ENCODE peak calls at places on chromosomes 3 and 15, in six cellular contexts. N, J, W, E, M and S are unnamed samples.

GRCh38 chr3:137066092-137066491 is 108.3 kb downstream of the IL20RB start:
- DNase-seq in N (no peak), J (no peak), W (no peak), E (no peak), M (no peak), S (no peak)

GRCh38 chr3:122102191-122102935 is 47.2 kb downstream of the CD86 start:
- DNase-seq in N (no peak), J (no peak), W (no peak), E (no peak), M (no peak), S (no peak)

GRCh38 chr3:82294609-82295008 is 533.2 kb upstream of the GBE1 start:
- DNase-seq in N (peak; percentile 67), J (no peak), W (no peak), E (no peak), M (no peak), S (no peak)

GRCh38 chr3:60584250-60584649 is 667.0 kb downstream of the FHIT start:
- DNase-seq in N (no peak), J (no peak), W (no peak), E (no peak), M (peak; percentile 87), S (no peak)

GRCh38 chr3:121735047-121735696 is 14.4 kb downstream of the GOLGB1 start:
- DNase-seq in N (no peak), J (no peak), W (no peak), E (no peak), M (peak; percentile 47), S (no peak)

GRCh38 chr3:45137656-45138181 is 8.5 kb downstream of the CDCP1 start:
- DNase-seq in N (no peak), J (no peak), W (no peak), E (no peak), M (peak; percentile 34), S (no peak)

GRCh38 chr15:44130778-44131177 is 64.3 kb downstream of the FRMD5 start:
- DNase-seq in N (peak; percentile 12), J (no peak), W (no peak), E (no peak), M (no peak), S (no peak)

GRCh38 chr15:47773163-47773562 is 55.9 kb downstream of the SEMA6D start:
- DNase-seq in N (no peak), J (no peak), W (no peak), E (no peak), M (peak; percentile 5), S (no peak)

GRCh38 chr3:4732974-4733373 is 239.8 kb downstream of the ITPR1 start:
- DNase-seq in N (no peak), J (no peak), W (no peak), E (no peak), M (no peak), S (no peak)

GRCh38 chr3:133211449-133211848 is 173.3 kb downstream of the TMEM108 start:
- DNase-seq in N (peak; percentile 72), J (no peak), W (no peak), E (peak; percentile 25), M (peak; percentile 27), S (no peak)

GRCh38 chr15:45705510-45706473 is 71.0 kb downstream of the SQOR start:
- DNase-seq in N (peak; percentile 82), J (peak; percentile 74), W (peak; percentile 78), E (peak; percentile 77), M (peak; percentile 59), S (peak; percentile 70)

GRCh38 chr3:177284383-177284881 is 87.2 kb upstream of the TBL1XR1 start:
- DNase-seq in N (no peak), J (no peak), W (no peak), E (peak; percentile 3), M (peak; percentile 45), S (no peak)

GRCh38 chr3:119257111-119257510 is 16.4 kb upstream of the B4GALT4 start:
- DNase-seq in N (no peak), J (no peak), W (no peak), E (no peak), M (no peak), S (no peak)
- H3K27ac ChIP-seq in N (no peak overlapping the region), J (no peak overlapping the region), W (no peak overlapping the region), E (no peak overlapping the region), M (no peak overlapping the region), S (no peak overlapping the region)

DNA sequence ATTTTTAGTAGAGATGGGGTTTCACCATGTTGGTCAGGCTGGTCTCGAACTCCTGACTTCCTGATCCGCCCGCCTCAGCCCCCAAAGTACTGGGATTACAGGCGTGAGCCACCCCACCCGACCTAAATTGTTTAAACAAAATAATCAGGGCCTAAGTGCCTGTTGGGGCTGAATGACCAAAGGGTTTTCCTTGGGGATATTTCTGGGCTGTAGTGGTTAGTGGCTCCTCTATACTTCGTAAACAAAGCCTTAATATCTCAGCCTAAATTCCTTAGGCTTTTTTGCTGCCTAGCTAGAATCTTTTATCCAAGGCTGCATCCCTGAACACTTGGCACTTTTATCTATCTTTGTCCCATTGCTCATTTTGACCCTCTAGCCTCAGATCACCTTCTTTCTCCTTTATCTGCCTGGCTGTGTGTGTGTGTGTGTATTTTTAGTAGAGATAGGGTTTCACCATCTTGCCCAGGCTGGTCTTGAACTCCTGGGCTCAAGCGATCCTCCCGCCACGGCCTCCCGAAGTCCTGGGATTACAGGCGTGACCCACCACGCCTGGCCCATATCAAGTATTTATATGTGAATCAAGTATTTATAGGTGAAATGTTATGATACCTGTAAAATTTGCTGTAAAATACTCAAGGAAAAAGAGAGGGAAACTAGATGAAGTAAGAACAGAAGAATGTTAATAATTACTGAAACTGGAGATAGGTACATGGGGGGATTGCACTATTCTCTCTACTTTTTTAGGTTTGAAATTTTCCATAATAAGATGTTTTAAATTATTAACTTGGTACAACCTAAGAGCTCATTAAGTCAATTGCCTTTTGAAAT is 1.8 kb downstream of the NUSAP1 start:
- DNase-seq in N (no peak), J (no peak), W (peak; percentile 45), E (no peak), M (no peak), S (no peak)
- H3K4me3 ChIP-seq in N (peak overlapping the region; percentile 92), J (no peak overlapping the region), W (no peak overlapping the region), E (no peak overlapping the region), M (no peak overlapping the region), S (no peak overlapping the region)

GRCh38 chr3:101779047-101779807 is at the start of gene NXPE3:
- DNase-seq in N (peak; percentile 93), J (peak; percentile 93), W (peak; percentile 95), E (peak; percentile 76), M (peak; percentile 72), S (peak; percentile 92)
- H3K27ac ChIP-seq in N (peak within 1 kb of the TSS; percentile 91), J (peak within 1 kb of the TSS; percentile 89), W (peak within 1 kb of the TSS; percentile 73), E (peak within 1 kb of the TSS; percentile 34), M (peak within 1 kb of the TSS; percentile 40), S (peak within 1 kb of the TSS; percentile 60)

GRCh38 chr3:111594781-111595180 is 365 bp downstream of the ZBED2 start:
- DNase-seq in N (no peak), J (no peak), W (no peak), E (no peak), M (no peak), S (no peak)
- H3K4me3 ChIP-seq in N (no peak overlapping the region), J (no peak overlapping the region), W (no peak overlapping the region), E (no peak overlapping the region), M (no peak overlapping the region), S (no peak overlapping the region)

GRCh38 chr3:154538566-154539360 is 108.8 kb upstream of the GPR149 start:
- DNase-seq in N (no peak), J (no peak), W (no peak), E (no peak), M (no peak), S (no peak)
- H3K27ac ChIP-seq in N (no peak overlapping the region), J (no peak overlapping the region), W (no peak overlapping the region), E (no peak overlapping the region), M (no peak overlapping the region), S (no peak overlapping the region)

GRCh38 chr15:96054029-96054428 is 276.5 kb upstream of the NR2F2 start:
- DNase-seq in N (no peak), J (no peak), W (no peak), E (no peak), M (no peak), S (no peak)

GRCh38 chr15:96052572-96053038 is 277.9 kb upstream of the NR2F2 start:
- DNase-seq in N (no peak), J (no peak), W (no peak), E (no peak), M (no peak), S (no peak)

GRCh38 chr15:96051598-96051997 is 278.9 kb upstream of the NR2F2 start:
- DNase-seq in N (no peak), J (no peak), W (no peak), E (no peak), M (no peak), S (no peak)

GRCh38 chr15:96053039-96054021 is 277.2 kb upstream of the NR2F2 start:
- DNase-seq in N (peak; percentile 39), J (peak; percentile 62), W (no peak), E (no peak), M (peak; percentile 38), S (peak; percentile 76)

DNA sequence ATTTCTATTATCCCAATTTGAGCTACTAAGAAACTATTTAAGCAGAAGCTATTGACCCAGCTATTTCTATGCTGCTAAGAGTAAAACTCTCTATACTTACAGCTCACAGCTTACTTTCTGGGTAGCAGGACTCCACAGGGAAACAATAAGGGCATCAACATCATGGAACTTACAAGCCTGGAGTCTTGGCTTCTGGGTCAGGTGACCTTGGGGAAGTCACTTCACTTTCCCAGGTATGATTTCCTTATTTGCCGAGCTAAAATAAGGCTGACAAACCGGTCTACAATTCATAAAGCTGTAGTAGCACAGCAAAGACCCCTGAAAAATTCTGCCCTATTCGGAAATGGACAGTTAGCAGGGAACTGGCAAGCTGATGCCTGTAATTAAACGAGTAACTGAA is 278.3 kb upstream of the NR2F2 start:
- DNase-seq in N (no peak), J (no peak), W (no peak), E (no peak), M (no peak), S (no peak)
- H3K4me3 ChIP-seq in N (no peak overlapping the region), J (no peak overlapping the region), W (no peak overlapping the region), E (no peak overlapping the region), M (no peak overlapping the region), S (no peak overlapping the region)

DNA sequence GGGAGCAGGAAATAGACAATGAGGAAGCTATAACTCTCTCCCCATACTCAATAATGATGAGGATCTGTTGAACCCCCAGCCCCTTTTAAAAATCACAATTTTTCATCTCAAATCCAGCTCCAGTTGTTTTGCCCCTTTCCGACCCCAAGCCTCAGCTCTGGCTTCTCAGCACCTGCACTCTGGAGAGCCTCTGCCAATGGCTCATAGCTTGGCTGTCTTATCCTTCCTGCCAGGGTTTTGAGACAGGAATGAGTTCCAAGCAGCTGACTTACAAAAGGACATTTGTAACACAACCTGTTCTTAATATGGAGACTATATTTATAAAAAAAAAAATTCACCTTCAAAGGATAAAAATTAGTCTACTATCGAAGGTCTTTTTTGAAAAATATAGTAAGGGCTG is 105.9 kb upstream of the NEDD4 start:
- DNase-seq in N (no peak), J (no peak), W (no peak), E (no peak), M (no peak), S (no peak)
- H3K27ac ChIP-seq in N (no peak overlapping the region), J (no peak overlapping the region), W (no peak overlapping the region), E (no peak overlapping the region), M (no peak overlapping the region), S (no peak overlapping the region)

GRCh38 chr3:127674099-127674792 is 1.5 kb downstream of the ABTB1 start:
- DNase-seq in N (no peak), J (peak; percentile 14), W (peak; percentile 73), E (no peak), M (no peak), S (peak; percentile 48)
- H3K4me3 ChIP-seq in N (no peak overlapping the region), J (peak overlapping the region; percentile 92), W (peak overlapping the region; percentile 97), E (no peak overlapping the region), M (no peak overlapping the region), S (no peak overlapping the region)

GRCh38 chr3:151558621-151559020 is 97.8 kb upstream of the IGSF10 start:
- DNase-seq in N (no peak), J (no peak), W (no peak), E (no peak), M (peak; percentile 51), S (no peak)
- H3K27ac ChIP-seq in N (no peak overlapping the region), J (no peak overlapping the region), W (no peak overlapping the region), E (no peak overlapping the region), M (no peak overlapping the region), S (no peak overlapping the region)